ENCODE peak calls at places on chromosomes 12 and 14, in four cellular contexts. V, E, D and I are unnamed samples.

GRCh38 chr14:44775248-44775647 is 186.5 kb downstream of the KLHL28 start:
- DNase-seq in V (no peak), E (no peak), D (no peak), I (no peak)

GRCh38 chr12:116484807-116485206 is 74.4 kb upstream of the MAP1LC3B2 start:
- DNase-seq in V (no peak), E (no peak), D (peak), I (peak)

GRCh38 chr12:121711925-121712461 is 559 bp upstream of the TMEM120B start:
- DNase-seq in V (peak), E (no peak), D (peak), I (peak)

GRCh38 chr12:95790025-95790911 is at the start of gene NTN4:
- DNase-seq in V (no peak), E (peak), D (no peak), I (peak)

GRCh38 chr14:100764716-100765115 is 38.0 kb downstream of the DLK1 start:
- DNase-seq in V (no peak), E (no peak), D (no peak), I (no peak)

GRCh38 chr12:58727526-58727925 is 192.8 kb downstream of the LRIG3 start:
- DNase-seq in V (peak), E (no peak), D (peak), I (peak)

GRCh38 chr12:94714378-94714777 is 64.0 kb upstream of the TMCC3 start:
- DNase-seq in V (peak), E (no peak), D (peak), I (peak)

GRCh38 chr14:68079941-68080697 is 260.5 kb downstream of the RAD51B start:
- DNase-seq in V (no peak), E (no peak), D (no peak), I (no peak)

GRCh38 chr12:122982963-122983788 is 2.7 kb downstream of the ARL6IP4 start:
- DNase-seq in V (no peak), E (no peak), D (no peak), I (no peak)

GRCh38 chr12:16730772-16731171 is 124.8 kb upstream of the LMO3 start:
- DNase-seq in V (no peak), E (no peak), D (no peak), I (no peak)

GRCh38 chr14:96267916-96268315 is 11.9 kb downstream of the BDKRB1 start:
- DNase-seq in V (peak), E (no peak), D (no peak), I (peak)

GRCh38 chr12:6167327-6168280 is 32.6 kb upstream of the CD9 start:
- DNase-seq in V (peak), E (no peak), D (peak), I (peak)

GRCh38 chr12:10673660-10674384 is at the start of gene STYK1:
- DNase-seq in V (peak), E (peak), D (peak), I (peak)

GRCh38 chr12:30926243-30927209 is at the start of gene TSPAN11:
- DNase-seq in V (no peak), E (no peak), D (peak), I (peak)

GRCh38 chr12:632102-632696 is 31.0 kb downstream of the NINJ2 start:
- DNase-seq in V (peak), E (no peak), D (peak), I (peak)

GRCh38 chr14:23916038-23916437 is 37.5 kb upstream of the DHRS4 start:
- DNase-seq in V (no peak), E (no peak), D (no peak), I (no peak)

GRCh38 chr14:95419569-95419968 is 96.9 kb downstream of the SYNE3 start:
- DNase-seq in V (no peak), E (no peak), D (no peak), I (no peak)

GRCh38 chr12:1171657-1172056 is 180.6 kb downstream of the ERC1 start:
- DNase-seq in V (peak), E (no peak), D (no peak), I (peak)

GRCh38 chr14:29243355-29243754 is 476.8 kb downstream of the FOXG1 start:
- DNase-seq in V (peak), E (no peak), D (peak), I (peak)

GRCh38 chr12:68291396-68292036 is 38.1 kb upstream of the IL22 start:
- DNase-seq in V (peak), E (no peak), D (no peak), I (no peak)

GRCh38 chr12:96368233-96368632 is 32.0 kb downstream of the CDK17 start:
- DNase-seq in V (no peak), E (no peak), D (peak), I (peak)

GRCh38 chr12:130876297-130876696 is 4.4 kb downstream of the RAN start:
- DNase-seq in V (no peak), E (no peak), D (no peak), I (no peak)

GRCh38 chr12:105331805-105332251 is 1.3 kb downstream of the C12orf75 start:
- DNase-seq in V (no peak), E (no peak), D (peak), I (no peak)

GRCh38 chr12:59252731-59253130 is 332.4 kb upstream of the LRIG3 start:
- DNase-seq in V (no peak), E (no peak), D (no peak), I (no peak)

GRCh38 chr14:30921305-30921704 is 46.9 kb downstream of the COCH start:
- DNase-seq in V (peak), E (no peak), D (peak), I (peak)

GRCh38 chr14:20179218-20179617 is 11.5 kb upstream of the OR11G2 start:
- DNase-seq in V (no peak), E (no peak), D (no peak), I (no peak)

GRCh38 chr14:30869525-30870150 is 4.7 kb upstream of the COCH start:
- DNase-seq in V (no peak), E (no peak), D (no peak), I (no peak)

GRCh38 chr12:8828514-8829127 is 6.2 kb downstream of the A2ML1 start:
- DNase-seq in V (peak), E (no peak), D (no peak), I (no peak)

DNA sequence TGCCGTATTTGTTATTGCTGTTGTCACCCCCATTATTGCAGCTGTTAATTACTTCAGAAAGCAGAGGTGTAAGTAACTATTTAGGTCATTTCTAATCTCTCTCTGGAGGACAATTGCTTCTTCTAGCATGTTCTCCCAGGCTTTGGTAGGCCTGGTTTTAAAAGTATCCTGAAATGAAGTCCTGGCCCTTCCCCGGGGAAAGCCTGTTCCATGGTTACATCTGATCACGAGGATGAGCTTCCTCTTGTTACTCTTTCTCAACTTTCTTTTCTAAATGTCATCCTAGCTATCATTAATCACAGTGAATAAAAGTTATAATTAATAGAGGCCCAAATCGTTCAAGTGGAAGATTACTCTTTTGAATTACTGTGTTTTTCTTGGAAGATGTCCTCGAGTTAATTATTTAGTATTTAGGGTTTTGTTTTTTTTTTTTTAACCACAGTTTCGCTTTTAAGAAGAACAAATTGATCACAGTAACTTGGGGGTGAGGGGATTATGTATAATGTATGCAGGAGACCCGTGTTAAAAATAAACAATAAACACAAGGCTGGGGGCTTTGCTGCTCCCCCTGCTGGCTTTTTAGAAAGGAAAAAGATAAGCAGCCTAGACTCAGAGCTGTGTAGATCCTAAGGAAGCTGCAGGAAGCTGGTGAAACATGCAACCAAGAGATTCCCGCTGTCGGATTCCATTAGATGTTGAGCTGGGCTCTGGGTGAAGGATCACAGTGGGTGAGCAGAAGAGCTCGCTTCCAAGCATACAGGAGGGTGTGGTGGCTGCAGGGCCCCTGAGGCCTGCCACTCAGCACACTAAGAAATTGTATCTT is 420.1 kb downstream of the FUT8 start:
- DNase-seq in V (no peak), E (no peak), D (peak), I (peak)
- TF ChIP-seq CTCF in V (no peak), E (no peak), D (peak), I (peak)

GRCh38 chr14:49972840-49973239 is 80.0 kb downstream of the ARF6 start:
- DNase-seq in V (peak), E (no peak), D (peak), I (peak)
- H3K4me3 ChIP-seq in V (no peak), E (no peak), D (no peak), I (no peak)

DNA sequence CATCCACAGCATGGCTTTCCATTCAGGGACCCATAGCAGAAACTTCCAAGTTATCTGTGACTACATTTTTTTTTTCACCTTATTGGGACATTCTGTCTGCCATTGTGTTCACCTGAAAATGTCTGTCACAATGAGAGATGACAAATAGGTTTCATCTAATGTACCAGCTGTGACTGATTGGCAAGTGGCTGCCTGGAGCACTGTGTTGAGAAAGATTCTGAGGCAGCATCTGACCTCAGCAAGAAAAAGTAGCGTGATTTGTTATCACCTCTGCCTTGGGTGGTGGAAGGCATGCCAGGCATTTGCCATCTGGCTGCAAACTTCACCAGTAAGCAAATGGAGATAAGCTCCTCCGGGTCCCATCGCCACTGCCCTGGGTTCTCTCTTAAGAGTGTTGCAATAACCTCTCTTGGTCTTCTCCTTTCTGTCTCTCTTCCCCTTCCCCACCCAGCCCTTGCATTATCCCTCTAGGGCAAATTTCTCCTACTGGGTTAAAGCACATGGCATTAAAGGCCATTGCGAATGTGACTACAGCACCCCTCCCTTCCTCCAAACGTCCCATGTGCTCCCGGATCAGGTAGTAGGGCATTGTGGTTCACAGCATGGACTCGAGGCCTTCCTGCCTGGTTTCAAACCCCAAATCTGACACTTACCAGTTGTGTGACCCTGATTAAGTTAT is 8.4 kb upstream of the LGALS3 start:
- DNase-seq in V (no peak), E (no peak), D (no peak), I (no peak)
- TF ChIP-seq CTCF in V (no peak), E (no peak), D (no peak), I (no peak)

DNA sequence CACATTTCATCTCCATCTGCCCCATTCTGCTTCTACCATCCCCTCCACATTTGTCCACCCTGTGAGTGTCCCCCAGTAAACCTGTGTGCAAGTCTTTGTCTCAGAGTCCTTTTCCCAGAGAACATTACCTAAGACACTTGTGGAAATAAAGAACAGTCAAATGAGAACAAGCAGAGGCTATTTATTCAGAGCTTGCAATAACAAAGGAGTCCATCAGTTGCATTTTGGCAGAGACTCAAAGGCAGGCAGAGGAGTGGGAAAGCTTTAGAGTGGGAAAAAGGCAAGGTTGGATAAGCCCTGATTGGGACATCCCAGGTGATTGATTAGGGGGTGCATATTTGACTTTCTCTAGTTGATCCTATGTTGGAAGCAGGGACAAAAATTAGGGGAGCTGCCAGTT is 18.2 kb upstream of the PPFIBP1 start:
- DNase-seq in V (no peak), E (no peak), D (no peak), I (peak)
- H3K4me3 ChIP-seq in V (no peak), E (no peak), D (no peak), I (no peak)